ENCODE peak calls at places on chromosomes 16 and 17, in nine cellular contexts. D is endothelial cell, J is B cell, L is mesothelial cell of epicardium, T is thoracic aorta, H is HCT116, G is epithelial cell of proximal tubule, W is Peyer's patch, Z is heart left ventricle. M is an unnamed sample.

GRCh38 chr17:80146121-80147034 is 550 bp downstream of the EIF4A3 start:
- DNase-seq in D (peak; percentile 14), J (peak; percentile 30), L (peak; percentile 55), T (no peak), H (no peak), G (no peak), W (peak; percentile 67), Z (peak; percentile 32), M (no peak)

GRCh38 chr16:78133919-78134318 is 34.5 kb downstream of the WWOX start:
- DNase-seq in D (no peak), J (no peak), L (no peak), T (no peak), H (no peak), G (no peak), W (no peak), Z (no peak), M (no peak)

GRCh38 chr16:79993810-79994209 is 393.3 kb upstream of the MAF start:
- DNase-seq in D (no peak), J (no peak), L (no peak), T (no peak), H (no peak), G (no peak), W (peak; percentile 71), Z (no peak), M (no peak)

GRCh38 chr17:17021194-17021863 is 20.9 kb upstream of the MPRIP start:
- DNase-seq in D (no peak), J (no peak), L (no peak), T (peak; percentile 72), H (no peak), G (no peak), W (no peak), Z (peak; percentile 73), M (no peak)

GRCh38 chr16:29784901-29785500 is 5.5 kb upstream of the KIF22 start:
- DNase-seq in D (peak; percentile 88), J (peak; percentile 82), L (peak; percentile 62), T (no peak), H (no peak), G (no peak), W (peak; percentile 76), Z (peak; percentile 81), M (peak; percentile 79)

GRCh38 chr17:42251115-42251514 is 25.1 kb downstream of the STAT5B start:
- DNase-seq in D (no peak), J (no peak), L (no peak), T (no peak), H (no peak), G (no peak), W (no peak), Z (no peak), M (no peak)

GRCh38 chr17:34584805-34585416 is 5.5 kb downstream of the TMEM132E start:
- DNase-seq in D (no peak), J (no peak), L (no peak), T (no peak), H (no peak), G (no peak), W (peak; percentile 26), Z (no peak), M (no peak)

GRCh38 chr16:22029632-22030031 is 21.7 kb downstream of the MOSMO start:
- DNase-seq in D (no peak), J (no peak), L (no peak), T (no peak), H (no peak), G (no peak), W (no peak), Z (no peak), M (no peak)

GRCh38 chr17:63137163-63137562 is 171.1 kb downstream of the TANC2 start:
- DNase-seq in D (no peak), J (no peak), L (no peak), T (no peak), H (no peak), G (no peak), W (no peak), Z (no peak), M (no peak)

GRCh38 chr16:88700636-88701482 is 5.3 kb downstream of the RNF166 start:
- DNase-seq in D (peak; percentile 76), J (peak; percentile 92), L (no peak), T (peak; percentile 67), H (no peak), G (no peak), W (peak; percentile 78), Z (peak; percentile 96), M (no peak)

GRCh38 chr16:8665529-8665928 is 8.9 kb upstream of the ABAT start:
- DNase-seq in D (no peak), J (no peak), L (no peak), T (no peak), H (no peak), G (no peak), W (no peak), Z (no peak), M (no peak)

GRCh38 chr16:18796377-18796776 is 5.0 kb downstream of the ARL6IP1 start:
- DNase-seq in D (no peak), J (no peak), L (no peak), T (no peak), H (no peak), G (no peak), W (no peak), Z (no peak), M (no peak)

GRCh38 chr17:70137451-70138230 is 31.7 kb upstream of the KCNJ2 start:
- DNase-seq in D (no peak), J (peak; percentile 10), L (no peak), T (peak; percentile 4), H (no peak), G (peak; percentile 91), W (no peak), Z (peak; percentile 32), M (no peak)

GRCh38 chr17:75542184-75542583 is 16.7 kb downstream of the LLGL2 start:
- DNase-seq in D (no peak), J (no peak), L (no peak), T (no peak), H (no peak), G (no peak), W (peak; percentile 72), Z (no peak), M (no peak)

GRCh38 chr16:53207810-53208752 is 153.3 kb downstream of the CHD9 start:
- DNase-seq in D (peak; percentile 42), J (peak; percentile 58), L (peak; percentile 44), T (no peak), H (peak; percentile 19), G (peak; percentile 67), W (no peak), Z (peak; percentile 43), M (no peak)

GRCh38 chr17:82444941-82445521 is 5.5 kb downstream of the CYBC1 start:
- DNase-seq in D (no peak), J (no peak), L (no peak), T (no peak), H (no peak), G (no peak), W (no peak), Z (no peak), M (no peak)

GRCh38 chr17:38464723-38465419 is 36.6 kb downstream of the ARHGAP23 start:
- DNase-seq in D (no peak), J (no peak), L (peak; percentile 55), T (no peak), H (peak; percentile 64), G (no peak), W (peak; percentile 70), Z (peak; percentile 92), M (no peak)

GRCh38 chr16:89604764-89605163 is 8.7 kb upstream of the DPEP1 start:
- DNase-seq in D (no peak), J (no peak), L (no peak), T (no peak), H (no peak), G (no peak), W (no peak), Z (no peak), M (no peak)

GRCh38 chr17:6894206-6894528 is 62.6 kb upstream of the TEKT1 start:
- DNase-seq in D (peak; percentile 69), J (no peak), L (no peak), T (no peak), H (no peak), G (no peak), W (no peak), Z (no peak), M (no peak)
- TF ChIP-seq CTCF in D (peak; percentile 60), J (no peak), L (no peak), T (no peak), H (peak; percentile 59), G (no peak), W (no peak), Z (no peak), M (peak; percentile 51)

DNA sequence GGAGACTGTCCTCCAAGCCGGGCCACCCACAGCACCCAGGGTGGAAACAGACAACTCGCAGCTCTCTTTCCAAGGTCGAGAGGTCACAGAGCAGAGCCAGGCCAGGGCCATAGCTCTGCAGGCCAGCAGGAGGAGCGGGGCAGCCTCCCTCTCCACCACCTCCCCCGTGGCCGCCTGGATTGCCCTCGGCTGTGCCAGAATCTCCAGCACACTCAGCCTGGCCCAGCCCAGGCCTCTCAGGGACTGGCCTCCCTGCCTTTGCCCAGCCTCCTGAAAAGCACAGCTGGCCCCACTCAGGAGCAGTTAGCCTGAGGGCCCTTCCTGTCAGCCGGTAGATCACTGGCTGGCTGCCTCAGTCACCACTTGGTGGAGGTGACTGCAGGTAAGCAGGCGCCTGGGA is 85.8 kb upstream of the SEC14L1 start:
- DNase-seq in D (no peak), J (no peak), L (no peak), T (no peak), H (no peak), G (no peak), W (no peak), Z (no peak), M (no peak)
- TF ChIP-seq CTCF in D (no peak), J (no peak), L (no peak), T (no peak), H (no peak), G (no peak), W (no peak), Z (no peak), M (no peak)

DNA sequence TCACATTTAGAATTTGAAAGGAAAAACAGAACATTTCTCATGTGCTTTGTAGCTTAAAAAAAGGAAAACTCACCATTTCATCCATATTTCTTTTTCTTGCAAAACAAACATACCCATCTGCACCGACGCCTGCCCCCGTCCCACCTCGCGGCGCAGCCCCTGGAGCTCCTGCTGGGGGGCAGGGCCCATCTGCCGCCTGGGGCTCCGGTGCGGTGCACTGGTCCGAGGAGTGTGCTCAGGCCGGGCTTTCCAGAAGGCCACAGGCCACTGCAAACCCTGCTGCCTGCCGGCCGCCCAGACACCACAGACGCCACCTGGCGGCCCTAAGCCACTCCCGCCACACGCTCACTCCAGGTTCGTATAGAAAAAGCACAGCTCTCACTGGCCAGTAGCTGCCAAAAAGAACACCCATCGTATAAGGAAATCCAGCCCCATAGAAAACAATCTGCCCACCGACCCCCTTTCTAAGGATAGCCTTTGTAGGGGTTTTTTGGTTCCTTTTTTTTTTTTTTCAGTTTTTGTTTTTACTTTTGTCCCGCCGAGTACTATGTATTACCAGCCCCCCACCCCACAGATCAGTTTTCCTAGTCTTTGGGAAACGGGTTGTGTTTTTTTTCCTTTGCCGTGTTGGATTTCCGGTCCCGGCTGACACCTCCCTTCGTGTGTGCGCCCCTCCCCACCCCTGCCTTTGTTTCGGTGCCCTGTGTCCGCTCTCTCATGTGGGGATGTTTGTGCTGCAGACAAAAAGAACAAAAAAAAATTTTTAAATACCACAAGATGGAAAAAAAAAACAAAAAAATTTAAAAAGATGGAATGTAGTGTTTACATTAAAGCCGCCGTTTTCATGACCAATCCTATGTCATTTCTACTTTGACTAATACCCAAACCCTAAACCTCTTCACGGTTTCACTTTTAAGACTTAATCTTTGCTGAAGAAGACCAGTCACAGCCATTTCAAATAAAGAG is 68.8 kb downstream of the AMFR start:
- DNase-seq in D (peak; percentile 85), J (peak; percentile 73), L (peak; percentile 80), T (no peak), H (peak; percentile 72), G (no peak), W (peak; percentile 81), Z (peak; percentile 86), M (peak; percentile 84)
- TF ChIP-seq CTCF in D (peak; percentile 71), J (peak; percentile 86), L (peak; percentile 81), T (peak; percentile 82), H (peak; percentile 79), G (peak; percentile 92), W (peak; percentile 74), Z (peak; percentile 87), M (peak; percentile 91)

GRCh38 chr16:1610071-1610840 is 1.6 kb downstream of the IFT140 start:
- DNase-seq in D (peak; percentile 98), J (peak; percentile 94), L (peak; percentile 96), T (peak; percentile 64), H (peak; percentile 70), G (no peak), W (peak; percentile 96), Z (peak; percentile 90), M (peak; percentile 96)
- TF ChIP-seq CTCF in D (no peak), J (no peak), L (no peak), T (no peak), H (no peak), G (no peak), W (peak; percentile 9), Z (no peak), M (no peak)

M was measured in type B pancreatic cell.